ENCODE peak calls at places on chromosomes 13 and 19, in seven cellular contexts. One of them, this sample, is unnamed. For H3K27me3 and H3K36me3, the result is how much of the 10 kb centered on the place peaks cover.

GRCh38 chr13:41985788-41986508 is 25.0 kb upstream of the VWA8 start:
- DNase-seq in testis: no peak
- DNase-seq in tibial nerve: no peak
- DNase-seq in CD4-positive, CD25-positive, alpha-beta regulatory T cell: no peak
- DNase-seq in breast epithelium: no peak
- DNase-seq in colonic mucosa: no peak
- DNase-seq in sigmoid colon: no peak
- DNase-seq in this sample: no peak

GRCh38 chr13:31545616-31546015 is 193.7 kb upstream of the RXFP2 start:
- DNase-seq in CD4-positive, CD25-positive, alpha-beta regulatory T cell: no peak
- DNase-seq in tibial nerve: no peak
- DNase-seq in colonic mucosa: no peak
- DNase-seq in testis: no peak
- DNase-seq in breast epithelium: no peak
- DNase-seq in sigmoid colon: no peak
- DNase-seq in this sample: no peak

GRCh38 chr13:52455677-52456041 is 381 bp downstream of the CKAP2 start:
- DNase-seq in testis: peak
- DNase-seq in breast epithelium: no peak
- DNase-seq in sigmoid colon: peak
- DNase-seq in colonic mucosa: peak
- DNase-seq in tibial nerve: peak
- DNase-seq in CD4-positive, CD25-positive, alpha-beta regulatory T cell: peak
- DNase-seq in this sample: peak

GRCh38 chr19:10461047-10461949 is 41.0 kb downstream of the PDE4A start:
- DNase-seq in breast epithelium: peak
- DNase-seq in tibial nerve: peak
- DNase-seq in colonic mucosa: peak
- DNase-seq in sigmoid colon: peak
- DNase-seq in CD4-positive, CD25-positive, alpha-beta regulatory T cell: peak
- DNase-seq in testis: peak
- DNase-seq in this sample: peak

GRCh38 chr19:48741222-48741999 is 1.0 kb upstream of the RASIP1 start:
- DNase-seq in CD4-positive, CD25-positive, alpha-beta regulatory T cell: peak
- DNase-seq in testis: peak
- DNase-seq in colonic mucosa: peak
- DNase-seq in tibial nerve: no peak
- DNase-seq in breast epithelium: no peak
- DNase-seq in sigmoid colon: no peak
- DNase-seq in this sample: peak

GRCh38 chr19:27746691-27747380 is 1466.1 kb downstream of the UQCRFS1 start:
- DNase-seq in colonic mucosa: peak
- DNase-seq in breast epithelium: peak
- DNase-seq in CD4-positive, CD25-positive, alpha-beta regulatory T cell: no peak
- DNase-seq in tibial nerve: no peak
- DNase-seq in sigmoid colon: peak
- DNase-seq in testis: peak
- DNase-seq in this sample: peak

GRCh38 chr13:49373699-49374098 is 70.2 kb downstream of the CAB39L start:
- DNase-seq in CD4-positive, CD25-positive, alpha-beta regulatory T cell: no peak
- DNase-seq in colonic mucosa: no peak
- DNase-seq in breast epithelium: no peak
- DNase-seq in testis: no peak
- DNase-seq in sigmoid colon: no peak
- DNase-seq in tibial nerve: no peak
- DNase-seq in this sample: no peak

GRCh38 chr19:5676105-5676671 is 4.1 kb downstream of the MICOS13 start:
- DNase-seq in CD4-positive, CD25-positive, alpha-beta regulatory T cell: no peak
- DNase-seq in breast epithelium: no peak
- DNase-seq in sigmoid colon: no peak
- DNase-seq in tibial nerve: no peak
- DNase-seq in testis: no peak
- DNase-seq in colonic mucosa: no peak
- DNase-seq in this sample: no peak

GRCh38 chr13:30985637-30986205 is 53.3 kb downstream of the TEX26 start:
- DNase-seq in sigmoid colon: no peak
- DNase-seq in tibial nerve: no peak
- DNase-seq in testis: no peak
- DNase-seq in colonic mucosa: no peak
- DNase-seq in CD4-positive, CD25-positive, alpha-beta regulatory T cell: no peak
- DNase-seq in breast epithelium: no peak
- DNase-seq in this sample: no peak

GRCh38 chr19:57512845-57513244 is 13.1 kb downstream of the ZNF773 start:
- DNase-seq in breast epithelium: no peak
- DNase-seq in tibial nerve: no peak
- DNase-seq in colonic mucosa: no peak
- DNase-seq in sigmoid colon: no peak
- DNase-seq in CD4-positive, CD25-positive, alpha-beta regulatory T cell: peak
- DNase-seq in testis: no peak
- DNase-seq in this sample: no peak

GRCh38 chr19:16340092-16340491 is 15.5 kb downstream of the KLF2 start:
- DNase-seq in testis: no peak
- DNase-seq in tibial nerve: no peak
- DNase-seq in colonic mucosa: no peak
- DNase-seq in CD4-positive, CD25-positive, alpha-beta regulatory T cell: no peak
- DNase-seq in breast epithelium: no peak
- DNase-seq in sigmoid colon: no peak
- DNase-seq in this sample: no peak

GRCh38 chr19:16337809-16338469 is 13.3 kb downstream of the KLF2 start:
- DNase-seq in colonic mucosa: no peak
- DNase-seq in testis: no peak
- DNase-seq in tibial nerve: no peak
- DNase-seq in sigmoid colon: no peak
- DNase-seq in CD4-positive, CD25-positive, alpha-beta regulatory T cell: no peak
- DNase-seq in breast epithelium: no peak
- DNase-seq in this sample: no peak

GRCh38 chr19:16340654-16341053 is 16.0 kb downstream of the KLF2 start:
- DNase-seq in colonic mucosa: no peak
- DNase-seq in sigmoid colon: no peak
- DNase-seq in tibial nerve: no peak
- DNase-seq in testis: no peak
- DNase-seq in breast epithelium: no peak
- DNase-seq in CD4-positive, CD25-positive, alpha-beta regulatory T cell: no peak
- DNase-seq in this sample: no peak

GRCh38 chr19:16339361-16339725 is 14.7 kb downstream of the KLF2 start:
- DNase-seq in CD4-positive, CD25-positive, alpha-beta regulatory T cell: no peak
- DNase-seq in testis: no peak
- DNase-seq in colonic mucosa: no peak
- DNase-seq in sigmoid colon: no peak
- DNase-seq in tibial nerve: no peak
- DNase-seq in breast epithelium: no peak
- DNase-seq in this sample: no peak

GRCh38 chr19:16338470-16339360 is 14.1 kb downstream of the KLF2 start:
- DNase-seq in colonic mucosa: no peak
- DNase-seq in breast epithelium: peak
- DNase-seq in CD4-positive, CD25-positive, alpha-beta regulatory T cell: peak
- DNase-seq in testis: peak
- DNase-seq in tibial nerve: no peak
- DNase-seq in sigmoid colon: no peak
- DNase-seq in this sample: peak
- H3K4me3 ChIP-seq in colonic mucosa: no peak
- H3K4me3 ChIP-seq in breast epithelium: peak
- H3K4me3 ChIP-seq in CD4-positive, CD25-positive, alpha-beta regulatory T cell: peak
- H3K4me3 ChIP-seq in testis: no peak
- H3K4me3 ChIP-seq in tibial nerve: no peak
- H3K4me3 ChIP-seq in sigmoid colon: no peak
- H3K4me3 ChIP-seq in this sample: no peak

GRCh38 chr19:14837391-14837790 is 2.4 kb upstream of the OR7A5 start:
- DNase-seq in CD4-positive, CD25-positive, alpha-beta regulatory T cell: no peak
- DNase-seq in tibial nerve: no peak
- DNase-seq in colonic mucosa: no peak
- DNase-seq in sigmoid colon: no peak
- DNase-seq in breast epithelium: no peak
- DNase-seq in testis: peak
- DNase-seq in this sample: no peak

GRCh38 chr19:14843587-14843986 is 5.1 kb downstream of the OR7A10 start:
- DNase-seq in tibial nerve: no peak
- DNase-seq in breast epithelium: no peak
- DNase-seq in CD4-positive, CD25-positive, alpha-beta regulatory T cell: no peak
- DNase-seq in colonic mucosa: no peak
- DNase-seq in sigmoid colon: no peak
- DNase-seq in testis: no peak
- DNase-seq in this sample: no peak

GRCh38 chr19:14843169-14843568 is 5.6 kb downstream of the OR7A10 start:
- DNase-seq in CD4-positive, CD25-positive, alpha-beta regulatory T cell: no peak
- DNase-seq in tibial nerve: no peak
- DNase-seq in colonic mucosa: no peak
- DNase-seq in breast epithelium: no peak
- DNase-seq in testis: no peak
- DNase-seq in sigmoid colon: no peak
- DNase-seq in this sample: no peak

GRCh38 chr19:14835011-14835410 is at the start of the genes OR7A5 and OR7C1:
- DNase-seq in colonic mucosa: no peak
- DNase-seq in breast epithelium: peak
- DNase-seq in tibial nerve: no peak
- DNase-seq in testis: no peak
- DNase-seq in CD4-positive, CD25-positive, alpha-beta regulatory T cell: no peak
- DNase-seq in sigmoid colon: no peak
- DNase-seq in this sample: peak

DNA sequence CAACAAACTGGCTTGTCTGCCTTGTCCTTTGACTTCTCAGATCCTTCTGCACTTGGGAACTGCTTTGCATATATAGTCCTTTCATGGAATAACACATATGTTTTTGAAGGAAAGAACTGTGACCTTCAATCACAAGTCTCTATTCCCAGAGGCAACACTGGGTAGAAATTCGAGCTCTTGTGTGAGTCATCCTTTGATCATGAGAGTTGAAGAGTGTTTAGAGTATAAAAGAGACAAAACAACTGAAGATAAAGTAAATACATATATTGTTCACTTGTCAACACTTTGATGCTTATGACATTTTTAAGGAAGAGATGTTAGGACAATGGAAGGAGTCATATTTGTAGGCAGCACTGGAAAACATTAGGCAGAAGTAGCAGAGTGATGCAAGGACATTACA is 5.2 kb upstream of the OR7A5 start:
- DNase-seq in colonic mucosa: no peak
- DNase-seq in tibial nerve: no peak
- DNase-seq in CD4-positive, CD25-positive, alpha-beta regulatory T cell: no peak
- DNase-seq in sigmoid colon: no peak
- DNase-seq in breast epithelium: no peak
- DNase-seq in testis: no peak
- DNase-seq in this sample: no peak
- H3K27me3 ChIP-seq in colonic mucosa: under half
- H3K27me3 ChIP-seq in tibial nerve: under half
- H3K27me3 ChIP-seq in CD4-positive, CD25-positive, alpha-beta regulatory T cell: under half
- H3K27me3 ChIP-seq in sigmoid colon: under half
- H3K27me3 ChIP-seq in breast epithelium: under half
- H3K27me3 ChIP-seq in testis: under half
- H3K27me3 ChIP-seq in this sample: under half

DNA sequence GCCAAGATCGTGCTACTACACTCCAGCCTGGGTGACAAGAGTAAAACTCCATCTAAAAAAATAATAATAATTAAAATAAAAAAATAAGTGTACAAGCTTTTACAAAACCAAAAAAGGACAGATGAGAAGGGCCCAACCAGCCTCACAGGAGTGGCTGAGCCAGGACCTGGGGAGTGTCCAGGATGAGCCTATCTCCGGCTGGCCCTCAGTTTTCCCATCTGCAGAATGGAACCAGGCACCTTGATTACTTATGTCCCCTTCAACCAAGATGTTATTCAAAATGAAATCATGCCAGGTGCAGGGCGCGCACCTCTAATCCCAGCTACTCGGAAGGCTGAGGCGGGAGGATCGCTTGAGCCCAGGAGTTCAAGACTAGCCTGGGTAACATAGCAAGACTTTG is 9.5 kb upstream of the IFI30 start:
- DNase-seq in testis: no peak
- DNase-seq in CD4-positive, CD25-positive, alpha-beta regulatory T cell: no peak
- DNase-seq in breast epithelium: no peak
- DNase-seq in sigmoid colon: no peak
- DNase-seq in tibial nerve: no peak
- DNase-seq in colonic mucosa: no peak
- DNase-seq in this sample: peak
- H3K36me3 ChIP-seq in testis: under half
- H3K36me3 ChIP-seq in CD4-positive, CD25-positive, alpha-beta regulatory T cell: under half
- H3K36me3 ChIP-seq in breast epithelium: under half
- H3K36me3 ChIP-seq in sigmoid colon: half or more
- H3K36me3 ChIP-seq in tibial nerve: under half
- H3K36me3 ChIP-seq in colonic mucosa: under half
- H3K36me3 ChIP-seq in this sample: under half

GRCh38 chr19:14112809-14113385 is 4.7 kb downstream of the PRKACA start:
- DNase-seq in CD4-positive, CD25-positive, alpha-beta regulatory T cell: no peak
- DNase-seq in testis: peak
- DNase-seq in sigmoid colon: peak
- DNase-seq in breast epithelium: no peak
- DNase-seq in colonic mucosa: no peak
- DNase-seq in tibial nerve: peak
- DNase-seq in this sample: peak
- H3K4me3 ChIP-seq in CD4-positive, CD25-positive, alpha-beta regulatory T cell: no peak
- H3K4me3 ChIP-seq in testis: peak
- H3K4me3 ChIP-seq in sigmoid colon: peak
- H3K4me3 ChIP-seq in breast epithelium: peak
- H3K4me3 ChIP-seq in colonic mucosa: no peak
- H3K4me3 ChIP-seq in tibial nerve: peak
- H3K4me3 ChIP-seq in this sample: no peak

DNA sequence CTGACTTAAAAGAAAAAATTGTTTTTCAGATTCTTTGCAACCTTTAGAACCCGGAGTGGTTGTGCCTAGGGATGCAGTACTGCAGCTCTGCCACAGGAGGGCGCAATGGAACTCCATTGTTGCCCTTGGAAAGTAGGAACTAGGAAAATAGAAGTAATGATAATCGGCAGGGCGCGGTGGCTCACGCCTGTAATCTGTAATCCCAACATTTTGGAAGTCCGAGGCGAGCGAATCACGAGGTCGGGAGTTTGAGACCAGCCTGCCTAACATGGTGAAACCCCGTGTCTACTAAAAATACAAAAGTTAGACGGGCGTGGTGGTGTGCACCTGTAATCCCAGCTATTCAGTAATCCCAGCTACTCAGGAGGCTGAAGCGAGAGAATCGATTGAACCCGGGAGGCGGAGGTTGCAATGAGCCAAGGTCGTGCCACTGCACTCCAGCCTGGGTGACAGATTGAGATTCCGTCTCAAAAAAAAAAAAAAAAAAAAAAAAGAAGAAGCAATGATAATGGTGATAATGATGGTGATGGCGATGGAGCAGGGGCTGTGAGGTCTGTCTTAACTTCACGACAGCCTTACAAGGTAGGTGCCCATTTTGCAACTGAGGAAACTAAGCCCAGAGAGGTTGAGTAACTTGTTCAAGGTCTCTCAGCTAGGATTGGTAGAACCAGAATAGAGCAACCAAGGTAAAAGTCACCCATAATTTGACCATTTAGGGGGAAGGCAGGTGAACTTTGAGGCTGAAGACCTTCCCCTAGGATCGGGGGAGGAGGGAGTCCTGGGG is 5.5 kb upstream of the ADAMTS10 start:
- DNase-seq in sigmoid colon: peak
- DNase-seq in breast epithelium: no peak
- DNase-seq in tibial nerve: peak
- DNase-seq in CD4-positive, CD25-positive, alpha-beta regulatory T cell: peak
- DNase-seq in testis: peak
- DNase-seq in colonic mucosa: peak
- DNase-seq in this sample: peak
- H3K27me3 ChIP-seq in sigmoid colon: under half
- H3K27me3 ChIP-seq in breast epithelium: under half
- H3K27me3 ChIP-seq in tibial nerve: under half
- H3K27me3 ChIP-seq in CD4-positive, CD25-positive, alpha-beta regulatory T cell: under half
- H3K27me3 ChIP-seq in testis: under half
- H3K27me3 ChIP-seq in colonic mucosa: under half
- H3K27me3 ChIP-seq in this sample: under half

This sample was measured in H7.